ENCODE peak calls at places on chromosomes 3 and 15, in eight cellular contexts. Y, B, P, V, C, E, M and Z are unnamed samples.

GRCh38 chr3:29064085-29064484 is 216.8 kb upstream of the RBMS3 start:
- DNase-seq in Y (no peak), B (no peak), P (no peak), V (no peak), C (no peak), E (no peak), M (no peak), Z (no peak)

GRCh38 chr3:42906085-42906904 is at the start of gene ZNF662:
- DNase-seq in Y (peak; percentile 51), B (no peak), P (peak; percentile 6), V (peak; percentile 50), C (peak; percentile 9), E (peak; percentile 9), M (no peak), Z (no peak)

GRCh38 chr3:166446986-166447385 is 609.8 kb upstream of the BCHE start:
- DNase-seq in Y (no peak), B (no peak), P (no peak), V (no peak), C (no peak), E (no peak), M (no peak), Z (no peak)

GRCh38 chr3:126082334-126083137 is 1.4 kb downstream of the SLC41A3 start:
- DNase-seq in Y (no peak), B (no peak), P (no peak), V (no peak), C (peak; percentile 9), E (no peak), M (no peak), Z (no peak)

GRCh38 chr3:139710212-139710611 is 32.4 kb upstream of the NMNAT3 start:
- DNase-seq in Y (no peak), B (no peak), P (no peak), V (no peak), C (no peak), E (no peak), M (no peak), Z (no peak)

GRCh38 chr3:5430701-5431100 is 243.2 kb downstream of the EDEM1 start:
- DNase-seq in Y (no peak), B (no peak), P (no peak), V (no peak), C (no peak), E (no peak), M (no peak), Z (no peak)

GRCh38 chr3:105228696-105229095 is 138.0 kb upstream of the ALCAM start:
- DNase-seq in Y (no peak), B (no peak), P (no peak), V (no peak), C (no peak), E (no peak), M (no peak), Z (no peak)

GRCh38 chr15:93179072-93179471 is 90.1 kb upstream of the RGMA start:
- DNase-seq in Y (no peak), B (no peak), P (no peak), V (peak; percentile 63), C (peak; percentile 18), E (no peak), M (no peak), Z (no peak)

GRCh38 chr3:11770477-11771381 is 76.0 kb downstream of the TAMM41 start:
- DNase-seq in Y (peak; percentile 28), B (peak; percentile 54), P (peak; percentile 66), V (peak; percentile 86), C (peak; percentile 74), E (peak; percentile 52), M (peak; percentile 62), Z (peak; percentile 95)

GRCh38 chr3:150114873-150115570 is 144.3 kb upstream of the PFN2 start:
- DNase-seq in Y (no peak), B (no peak), P (no peak), V (no peak), C (no peak), E (no peak), M (no peak), Z (no peak)

GRCh38 chr3:180320631-180321030 is 281.3 kb upstream of the TTC14 start:
- DNase-seq in Y (no peak), B (no peak), P (no peak), V (no peak), C (no peak), E (no peak), M (no peak), Z (no peak)

GRCh38 chr3:159266779-159267178 is 464.9 kb downstream of the MFSD1 start:
- DNase-seq in Y (peak; percentile 17), B (no peak), P (no peak), V (no peak), C (no peak), E (no peak), M (peak; percentile 35), Z (peak; percentile 6)

GRCh38 chr3:190258634-190259033 is 63.6 kb downstream of the CLDN1 start:
- DNase-seq in Y (peak; percentile 19), B (no peak), P (no peak), V (no peak), C (no peak), E (no peak), M (no peak), Z (no peak)

GRCh38 chr3:72004749-72005292 is 219.9 kb upstream of the PROK2 start:
- DNase-seq in Y (no peak), B (no peak), P (no peak), V (no peak), C (no peak), E (no peak), M (no peak), Z (no peak)

GRCh38 chr15:57149196-57149595 is 227.1 kb upstream of the CGNL1 start:
- DNase-seq in Y (no peak), B (no peak), P (no peak), V (no peak), C (no peak), E (no peak), M (no peak), Z (no peak)

GRCh38 chr3:134777341-134777740 is 17.7 kb upstream of the EPHB1 start:
- DNase-seq in Y (no peak), B (no peak), P (no peak), V (no peak), C (no peak), E (no peak), M (no peak), Z (no peak)

GRCh38 chr15:93072011-93072410 is 17.0 kb downstream of the RGMA start:
- DNase-seq in Y (no peak), B (no peak), P (no peak), V (no peak), C (no peak), E (no peak), M (no peak), Z (no peak)

GRCh38 chr15:100372695-100373036 is 30.9 kb upstream of the ADAMTS17 start:
- DNase-seq in Y (no peak), B (no peak), P (no peak), V (no peak), C (no peak), E (no peak), M (no peak), Z (no peak)

GRCh38 chr3:117622130-117622841 is 912.7 kb downstream of the TUSC7 start:
- DNase-seq in Y (no peak), B (no peak), P (no peak), V (no peak), C (no peak), E (no peak), M (no peak), Z (no peak)

GRCh38 chr3:114609952-114610351 is 316.1 kb downstream of the TIGIT start:
- DNase-seq in Y (no peak), B (no peak), P (no peak), V (no peak), C (no peak), E (no peak), M (no peak), Z (no peak)

GRCh38 chr3:44762170-44762677 is 630 bp downstream of the KIF15 start:
- DNase-seq in Y (no peak), B (no peak), P (no peak), V (no peak), C (no peak), E (no peak), M (no peak), Z (no peak)

GRCh38 chr15:84947947-84948830 is 33.5 kb upstream of the PDE8A start:
- DNase-seq in Y (no peak), B (no peak), P (no peak), V (no peak), C (no peak), E (no peak), M (no peak), Z (no peak)

GRCh38 chr3:98731720-98732238 is 31.4 kb upstream of the ST3GAL6 start:
- DNase-seq in Y (no peak), B (no peak), P (no peak), V (no peak), C (no peak), E (no peak), M (no peak), Z (no peak)

GRCh38 chr15:88504445-88504844 is 36.9 kb downstream of the MRPS11 start:
- DNase-seq in Y (no peak), B (no peak), P (no peak), V (no peak), C (no peak), E (no peak), M (no peak), Z (no peak)

GRCh38 chr3:32419766-32420137 is 28.1 kb downstream of the CMTM7 start:
- DNase-seq in Y (no peak), B (no peak), P (no peak), V (no peak), C (no peak), E (no peak), M (no peak), Z (no peak)

GRCh38 chr15:90530250-90531051 is 728 bp downstream of the CRTC3 start:
- DNase-seq in Y (peak; percentile 44), B (peak; percentile 46), P (peak; percentile 37), V (peak; percentile 69), C (peak; percentile 70), E (peak; percentile 23), M (peak; percentile 29), Z (peak; percentile 10)

GRCh38 chr3:11661827-11662226 is 18.1 kb upstream of the VGLL4 start:
- DNase-seq in Y (no peak), B (no peak), P (no peak), V (no peak), C (no peak), E (no peak), M (no peak), Z (no peak)

GRCh38 chr3:125381743-125382142 is 6.6 kb upstream of the ZNF148 start:
- DNase-seq in Y (no peak), B (no peak), P (no peak), V (no peak), C (no peak), E (no peak), M (no peak), Z (no peak)

GRCh38 chr15:39593071-39594055 is 12.5 kb downstream of the THBS1 start:
- DNase-seq in Y (no peak), B (no peak), P (no peak), V (no peak), C (no peak), E (no peak), M (no peak), Z (no peak)

GRCh38 chr3:40736943-40737342 is 212.2 kb downstream of the ZNF621 start:
- DNase-seq in Y (no peak), B (no peak), P (no peak), V (no peak), C (no peak), E (no peak), M (no peak), Z (no peak)

GRCh38 chr3:177665122-177665808 is 468.0 kb upstream of the TBL1XR1 start:
- DNase-seq in Y (no peak), B (no peak), P (no peak), V (no peak), C (no peak), E (no peak), M (no peak), Z (no peak)

GRCh38 chr3:64455351-64455750 is 230.1 kb upstream of the PRICKLE2 start:
- DNase-seq in Y (no peak), B (no peak), P (no peak), V (no peak), C (no peak), E (no peak), M (no peak), Z (no peak)

GRCh38 chr3:179323197-179323901 is 518 bp downstream of the ZNF639 start:
- DNase-seq in Y (peak; percentile 79), B (peak; percentile 65), P (peak; percentile 52), V (peak; percentile 79), C (peak; percentile 78), E (peak; percentile 46), M (peak; percentile 35), Z (peak; percentile 76)

GRCh38 chr3:186209810-186210752 is 101.2 kb upstream of the ETV5 start:
- DNase-seq in Y (peak; percentile 89), B (no peak), P (no peak), V (peak; percentile 30), C (no peak), E (no peak), M (no peak), Z (no peak)